ENCODE peak calls at places on chromosome 11, in four cellular contexts. U is thoracic aorta, Q is substantia nigra, C is astrocyte. D is an unnamed sample.

GRCh38 chr11:115525600-115526006 is 21.4 kb upstream of the CADM1 start:
- DNase-seq in Q (no peak), U (no peak), C (no peak), D (no peak)

GRCh38 chr11:110121204-110121603 is 28.0 kb downstream of the ZC3H12C start:
- DNase-seq in C (peak), Q (no peak), U (no peak), D (no peak)

GRCh38 chr11:65572356-65573043 is at the start of gene FAM89B:
- DNase-seq in Q (peak), U (peak), C (peak), D (peak)

GRCh38 chr11:70584786-70585545 is 186.6 kb downstream of the CTTN start:
- DNase-seq in C (no peak), U (no peak), Q (no peak), D (no peak)

GRCh38 chr11:134558916-134559616 is 147.0 kb upstream of the B3GAT1 start:
- DNase-seq in Q (no peak), U (no peak), C (no peak), D (peak)

GRCh38 chr11:77071671-77072605 is 5.2 kb downstream of the CAPN5 start:
- DNase-seq in U (no peak), Q (no peak), C (no peak), D (no peak)

GRCh38 chr11:77379253-77379652 is 77.8 kb upstream of the GDPD4 start:
- DNase-seq in U (no peak), Q (no peak), C (peak), D (no peak)

GRCh38 chr11:93117578-93117964 is 80.2 kb downstream of the SLC36A4 start:
- DNase-seq in Q (no peak), C (no peak), U (no peak), D (no peak)

GRCh38 chr11:115122274-115122673 is 381.9 kb downstream of the CADM1 start:
- DNase-seq in Q (no peak), C (no peak), U (no peak), D (no peak)

GRCh38 chr11:72238040-72238450 is 5.9 kb downstream of the PHOX2A start:
- DNase-seq in U (no peak), C (peak), Q (peak), D (peak)

GRCh38 chr11:11085580-11085979 is 227.7 kb upstream of the ZBED5 start:
- DNase-seq in C (no peak), U (no peak), Q (no peak), D (no peak)

GRCh38 chr11:74683941-74684481 is 47.2 kb downstream of the CHRDL2 start:
- DNase-seq in U (no peak), C (peak), Q (no peak), D (no peak)

GRCh38 chr11:125167954-125168821 is 3.6 kb downstream of the PKNOX2 start:
- DNase-seq in C (peak), U (no peak), Q (no peak), D (no peak)

GRCh38 chr11:122232985-122233384 is 117.0 kb upstream of the BLID start:
- DNase-seq in C (no peak), Q (no peak), U (no peak), D (no peak)

GRCh38 chr11:75465701-75466531 is 32.9 kb upstream of the KLHL35 start:
- DNase-seq in C (peak), U (no peak), Q (no peak), D (no peak)

GRCh38 chr11:34519595-34520235 is 6.1 kb upstream of the ELF5 start:
- DNase-seq in Q (no peak), C (no peak), U (no peak), D (no peak)

GRCh38 chr11:26227311-26227710 is 104.6 kb upstream of the ANO3 start:
- DNase-seq in C (peak), Q (no peak), U (no peak), D (no peak)

GRCh38 chr11:17765381-17766359 is 31.1 kb downstream of the KCNC1 start:
- DNase-seq in U (no peak), C (peak), Q (no peak), D (no peak)

GRCh38 chr11:58968251-58968711 is 29.0 kb downstream of the GLYATL1 start:
- DNase-seq in Q (no peak), C (no peak), U (no peak), D (no peak)

GRCh38 chr11:41665633-41666032 is 206.2 kb upstream of the LRRC4C start:
- DNase-seq in C (peak), U (no peak), Q (no peak), D (no peak)

GRCh38 chr11:17653606-17654005 is 65.8 kb upstream of the MYOD1 start:
- DNase-seq in U (no peak), Q (no peak), C (no peak), D (no peak)

GRCh38 chr11:103529217-103529684 is 420.0 kb downstream of the DYNC2H1 start:
- DNase-seq in U (no peak), C (peak), Q (no peak), D (no peak)

GRCh38 chr11:90204832-90205646 is 17.8 kb downstream of the CHORDC1 start:
- DNase-seq in U (no peak), C (peak), Q (no peak), D (no peak)

GRCh38 chr11:69965821-69966582 is 112.1 kb upstream of the ANO1 start:
- DNase-seq in U (no peak), Q (no peak), C (no peak), D (no peak)

GRCh38 chr11:120135838-120136237 is 2.1 kb downstream of the TRIM29 start:
- DNase-seq in Q (no peak), C (no peak), U (no peak), D (no peak)

GRCh38 chr11:120630100-120630499 is 118.6 kb downstream of the GRIK4 start:
- DNase-seq in U (no peak), Q (no peak), C (no peak), D (no peak)

DNA sequence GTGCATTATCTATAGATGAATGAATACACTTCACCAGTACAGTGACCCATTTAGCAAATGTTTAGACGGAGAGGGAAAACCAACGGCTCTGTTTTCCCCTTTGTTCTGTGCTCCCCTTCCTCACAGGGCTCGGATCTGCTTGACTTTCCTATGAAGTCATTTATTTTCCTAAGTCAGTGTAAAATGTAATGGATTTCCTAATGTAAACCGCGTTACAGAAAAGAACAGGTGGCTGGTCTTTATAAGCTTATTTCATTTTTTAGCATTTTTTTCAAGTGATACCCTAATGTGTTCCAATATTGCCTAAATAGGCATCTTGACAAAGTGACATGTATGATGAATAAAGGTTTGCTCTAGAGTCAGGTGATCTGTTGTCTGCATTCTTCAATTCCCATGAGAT is 207.5 kb downstream of the PGR start:
- DNase-seq in U (no peak), Q (no peak), C (no peak), D (no peak)
- H3K27ac ChIP-seq in U (no peak), Q (no peak), C (no peak), D (no peak)

GRCh38 chr11:67002921-67003411 is 20.0 kb upstream of the SYT12 start:
- DNase-seq in Q (no peak), C (no peak), U (no peak), D (no peak)
- H3K27ac ChIP-seq in Q (no peak), C (no peak), U (no peak), D (no peak)

GRCh38 chr11:2390871-2391662 is 9.5 kb upstream of the TSSC4 start:
- DNase-seq in C (peak), U (no peak), Q (peak), D (peak)
- H3K27ac ChIP-seq in C (no peak), U (peak), Q (peak), D (no peak)

GRCh38 chr11:4030197-4030596 is 64.4 kb upstream of the RRM1 start:
- DNase-seq in Q (no peak), U (no peak), C (no peak), D (no peak)
- H3K27ac ChIP-seq in Q (no peak), U (no peak), C (no peak), D (no peak)

GRCh38 chr11:8731647-8732188 is 49.1 kb downstream of the RPL27A start:
- DNase-seq in C (no peak), Q (no peak), U (no peak), D (no peak)
- H3K27ac ChIP-seq in C (no peak), Q (no peak), U (peak), D (no peak)